ENCODE peak calls at places on chromosome 15, in six cellular contexts. B is HEK293T; R is activated CD4-positive, alpha-beta T cell treated with anti-CD3 and anti-CD28 coated beads, Interleukin-2, amount 50 U/mL, for 1 hour; D is non-pigmented ciliary epithelial cell; O is T-helper 2 cell treated with Interferon-gamma antibody and Interleukin-4, amounts not matched to agents 5 μg/mL and 100 μg/mL, for 36 hours; W is retina. N is an unnamed sample.

GRCh38 chr15:66692391-66692790 is 9.6 kb upstream of the SMAD6 start:
- DNase-seq in B (no peak), R (no peak), D (no peak), O (no peak), W (no peak), N (no peak)

GRCh38 chr15:77706482-77707244 is 74.0 kb upstream of the LINGO1 start:
- DNase-seq in B (no peak), R (no peak), D (no peak), O (no peak), W (no peak), N (no peak)

GRCh38 chr15:60941448-60941847 is 287.7 kb downstream of the RORA start:
- DNase-seq in B (no peak), R (no peak), D (peak; percentile 60), O (no peak), W (no peak), N (no peak)

GRCh38 chr15:89664441-89664840 is 9.2 kb upstream of the KIF7 start:
- DNase-seq in B (no peak), R (no peak), D (no peak), O (no peak), W (no peak), N (no peak)

GRCh38 chr15:58221591-58222241 is 83.5 kb downstream of the AQP9 start:
- DNase-seq in B (peak; percentile 30), R (no peak), D (no peak), O (no peak), W (no peak), N (peak; percentile 56)

GRCh38 chr15:80201256-80202015 is 48.6 kb downstream of the FAH start:
- DNase-seq in B (no peak), R (no peak), D (no peak), O (no peak), W (no peak), N (no peak)

GRCh38 chr15:94125131-94125530 is 106.2 kb upstream of the MCTP2 start:
- DNase-seq in B (no peak), R (no peak), D (no peak), O (no peak), W (no peak), N (no peak)

GRCh38 chr15:32657198-32657886 is 15.8 kb downstream of the SCG5 start:
- DNase-seq in B (no peak), R (no peak), D (no peak), O (no peak), W (no peak), N (no peak)

GRCh38 chr15:66938114-66938830 is 127.1 kb upstream of the SMAD3 start:
- DNase-seq in B (no peak), R (no peak), D (no peak), O (no peak), W (no peak), N (no peak)

GRCh38 chr15:42363487-42363886 is 4.2 kb downstream of the CAPN3 start:
- DNase-seq in B (no peak), R (no peak), D (no peak), O (no peak), W (no peak), N (no peak)

N was measured in K562.